ENCODE peak calls at places on chromosomes 13 and 19, in nine cellular contexts. G is CD4-positive, alpha-beta T cell; B is brain microvascular endothelial cell; E is fibroblast of the aortic adventitia; A is A549; R is RWPE1; J is epithelial cell of esophagus; D is lung; N is Calu3. Z is an unnamed sample.

GRCh38 chr19:49056101-49056901 is 1.2 kb downstream of the CGB7 start:
- DNase-seq in E (peak), B (peak), N (peak), A (peak), R (peak), G (peak), D (peak), J (peak), Z (peak)

GRCh38 chr13:83733293-83733692 is 149.0 kb downstream of the SLITRK1 start:
- DNase-seq in N (no peak), J (peak), A (no peak), D (no peak), R (no peak), B (no peak), G (no peak), E (no peak), Z (no peak)

GRCh38 chr19:15836595-15837398 is 21.3 kb upstream of the OR10H1 start:
- DNase-seq in G (peak), E (peak), A (peak), N (peak), J (peak), B (peak), D (peak), R (peak), Z (peak)

GRCh38 chr19:55383789-55384575 is at the start of gene TMEM238:
- DNase-seq in B (peak), R (no peak), A (peak), J (peak), D (peak), N (peak), G (peak), E (peak), Z (peak)

GRCh38 chr19:35398570-35398969 is 27.7 kb downstream of the GPR42 start:
- DNase-seq in G (no peak), A (no peak), B (no peak), D (no peak), E (no peak), J (no peak), N (no peak), R (no peak), Z (no peak)

GRCh38 chr19:33470686-33471085 is 50.9 kb downstream of the PEPD start:
- DNase-seq in D (no peak), G (no peak), R (no peak), B (no peak), A (no peak), E (no peak), N (no peak), J (no peak), Z (no peak)

GRCh38 chr19:870963-871401 is 11.5 kb downstream of the CFD start:
- DNase-seq in R (no peak), B (no peak), N (no peak), G (no peak), J (no peak), D (no peak), E (no peak), A (no peak), Z (no peak)

GRCh38 chr19:35347171-35347929 is at the start of gene FFAR1:
- DNase-seq in R (no peak), G (peak), A (no peak), N (no peak), B (no peak), D (peak), J (no peak), E (no peak), Z (peak)

GRCh38 chr13:96958286-96958891 is 35.9 kb downstream of the OXGR1 start:
- DNase-seq in N (no peak), G (no peak), A (no peak), D (no peak), J (peak), E (peak), R (peak), B (peak), Z (no peak)

GRCh38 chr13:27644302-27644701 is 22.6 kb downstream of the POLR1D start:
- DNase-seq in J (peak), R (peak), B (peak), N (no peak), D (no peak), G (no peak), E (peak), A (no peak), Z (no peak)

GRCh38 chr13:47100214-47100853 is 203.5 kb upstream of the HTR2A start:
- DNase-seq in J (no peak), N (no peak), G (no peak), A (no peak), E (no peak), R (no peak), D (no peak), B (no peak), Z (no peak)

GRCh38 chr13:48278806-48279205 is 24.7 kb upstream of the RB1 start:
- DNase-seq in G (no peak), J (no peak), R (no peak), A (no peak), E (no peak), B (no peak), D (no peak), N (no peak), Z (no peak)
- TF ChIP-seq CTCF in G (no peak), J (no peak), R (no peak), A (no peak), E (no peak), B (no peak), D (no peak), N (no peak), Z (no peak)

DNA sequence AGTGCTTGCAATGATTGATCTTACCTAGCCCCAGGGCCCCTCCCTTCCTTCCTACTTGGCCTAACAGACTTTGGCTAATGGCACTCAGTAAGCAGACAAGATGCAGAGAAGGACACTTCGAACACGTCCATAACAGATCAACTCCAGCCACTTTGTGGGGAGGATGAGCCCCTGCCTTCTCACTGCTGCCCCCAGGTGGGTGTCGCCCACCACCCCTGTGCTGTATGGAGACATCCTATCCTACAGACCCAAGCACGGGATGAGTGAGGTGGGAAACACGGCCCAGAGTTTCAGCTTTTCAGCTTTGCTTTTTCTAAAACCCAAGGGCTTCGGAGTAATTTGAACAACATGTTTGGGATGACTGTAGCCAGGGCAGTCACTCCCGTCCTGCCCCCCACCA is 5.5 kb downstream of the SLC7A1 start:
- DNase-seq in D (no peak), N (no peak), A (no peak), G (no peak), E (no peak), R (no peak), J (no peak), B (no peak), Z (no peak)
- TF ChIP-seq CTCF in D (no peak), N (no peak), A (no peak), G (no peak), E (peak), R (no peak), J (no peak), B (peak), Z (no peak)

DNA sequence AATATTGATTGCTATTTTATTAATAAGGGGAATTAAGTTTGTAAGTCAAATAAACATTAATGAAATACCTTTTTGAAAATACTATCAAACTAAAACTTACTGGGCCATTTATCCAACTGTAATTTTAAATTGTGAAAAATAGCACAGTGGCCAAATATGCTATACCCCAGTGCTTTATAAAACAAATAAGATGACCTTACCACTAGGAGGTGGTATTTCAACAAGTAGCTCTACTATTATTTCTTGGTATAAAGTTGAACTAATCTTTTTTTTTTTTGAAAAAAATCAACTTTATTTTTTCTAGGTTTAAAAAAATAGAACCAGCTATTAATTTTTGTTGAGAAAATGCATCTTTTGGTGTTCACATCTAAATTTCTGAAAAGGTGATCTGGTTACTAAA is 14.7 kb downstream of the LACC1 start:
- DNase-seq in N (no peak), J (no peak), B (no peak), G (no peak), D (no peak), A (no peak), R (no peak), E (no peak), Z (no peak)
- TF ChIP-seq CTCF in N (no peak), J (no peak), B (peak), G (peak), D (no peak), A (peak), R (no peak), E (peak), Z (no peak)

GRCh38 chr13:113296842-113297369 is at the start of gene LAMP1:
- DNase-seq in N (peak), A (peak), E (peak), D (peak), G (peak), J (peak), B (peak), R (peak), Z (peak)

GRCh38 chr13:113302940-113303339 is 5.9 kb downstream of the LAMP1 start:
- DNase-seq in R (no peak), E (no peak), G (no peak), B (no peak), A (no peak), J (no peak), N (no peak), D (no peak), Z (no peak)

GRCh38 chr13:113297370-113297871 is 382 bp downstream of the LAMP1 start:
- DNase-seq in E (peak), R (no peak), B (no peak), J (peak), A (no peak), G (peak), D (peak), N (no peak), Z (peak)

GRCh38 chr13:113298001-113298945 is 1.2 kb downstream of the LAMP1 start:
- DNase-seq in B (no peak), E (peak), A (no peak), D (no peak), J (peak), G (no peak), R (no peak), N (no peak), Z (no peak)

DNA sequence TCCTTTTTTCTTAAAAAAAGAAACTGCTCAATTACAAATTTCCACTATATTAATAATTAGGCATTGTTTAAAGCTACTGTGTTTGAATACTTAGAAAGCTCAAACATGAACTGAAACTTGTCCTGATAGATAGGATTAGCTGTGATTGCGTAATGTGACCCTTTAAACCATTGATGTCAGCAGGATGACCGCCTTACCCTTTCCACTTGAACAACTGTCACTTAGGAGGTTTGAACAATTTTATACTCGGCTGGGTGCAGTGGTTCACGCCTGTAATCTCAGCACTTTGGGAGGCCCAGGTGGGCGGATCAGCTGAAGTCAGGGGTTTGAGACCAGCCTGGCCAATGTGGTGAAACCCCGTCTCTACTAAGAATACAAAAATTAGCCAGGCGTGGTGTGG is 2.9 kb downstream of the LAMP1 start:
- DNase-seq in D (no peak), G (no peak), N (no peak), E (no peak), R (no peak), J (no peak), B (no peak), A (no peak), Z (no peak)
- TF ChIP-seq CTCF in D (no peak), G (no peak), N (no peak), E (no peak), R (no peak), J (no peak), B (no peak), A (no peak), Z (no peak)

GRCh38 chr19:13959962-13960862 is 7.9 kb downstream of the DCAF15 start:
- DNase-seq in E (no peak), N (peak), B (no peak), G (peak), J (no peak), R (no peak), D (no peak), A (peak), Z (no peak)
- TF ChIP-seq CTCF in E (peak), N (no peak), B (peak), G (peak), J (peak), R (no peak), D (no peak), A (no peak), Z (no peak)